ENCODE peak calls at places on chromosomes 1 and 21, in eight cellular contexts. H is body of pancreas, K is spleen, X is IMR-90, C is stomach, N is tibial nerve, I is upper lobe of left lung, R is adrenal gland. E is an unnamed sample. For H3K4me1, the result is how much of the 10 kb centered on the place peaks cover.

GRCh38 chr1:200969726-200970521 is 53.6 kb downstream of the KIF21B start:
- DNase-seq in H (no peak), K (no peak), X (no peak), C (no peak), N (no peak), I (no peak), R (no peak), E (no peak)

GRCh38 chr1:84918706-84919105 is 25.7 kb upstream of the LPAR3 start:
- DNase-seq in H (no peak), K (no peak), X (no peak), C (no peak), N (no peak), I (no peak), R (no peak), E (no peak)

GRCh38 chr1:39800471-39800835 is 11.8 kb upstream of the BMP8B start:
- DNase-seq in H (no peak), K (no peak), X (no peak), C (no peak), N (no peak), I (no peak), R (no peak), E (no peak)

GRCh38 chr1:158188618-158189017 is 7.9 kb downstream of the CD1D start:
- DNase-seq in H (no peak), K (no peak), X (no peak), C (no peak), N (no peak), I (no peak), R (no peak), E (no peak)

GRCh38 chr21:31459457-31459856 is 115.4 kb upstream of the TIAM1 start:
- DNase-seq in H (no peak), K (no peak), X (no peak), C (no peak), N (no peak), I (no peak), R (no peak), E (no peak)

GRCh38 chr1:152906023-152906565 is 2.3 kb upstream of the IVL start:
- DNase-seq in H (no peak), K (no peak), X (peak), C (no peak), N (no peak), I (no peak), R (no peak), E (no peak)

GRCh38 chr1:216765346-216766300 is 42.4 kb upstream of the ESRRG start:
- DNase-seq in H (no peak), K (no peak), X (no peak), C (no peak), N (no peak), I (no peak), R (no peak), E (no peak)

GRCh38 chr1:8939362-8939995 is 6.2 kb upstream of the CA6 start:
- DNase-seq in H (no peak), K (no peak), X (peak), C (no peak), N (no peak), I (no peak), R (no peak), E (no peak)

GRCh38 chr1:86200901-86201300 is 44.3 kb upstream of the COL24A1 start:
- DNase-seq in H (no peak), K (no peak), X (no peak), C (no peak), N (no peak), I (no peak), R (no peak), E (no peak)

GRCh38 chr1:167013124-167013900 is 24.2 kb downstream of the MAEL start:
- DNase-seq in H (no peak), K (no peak), X (no peak), C (no peak), N (no peak), I (no peak), R (no peak), E (no peak)

GRCh38 chr1:227449727-227450420 is 113.5 kb upstream of the ZNF678 start:
- DNase-seq in H (no peak), K (no peak), X (no peak), C (no peak), N (no peak), I (no peak), R (no peak), E (no peak)

GRCh38 chr1:83928396-83928795 is 70.5 kb downstream of the TTLL7 start:
- DNase-seq in H (no peak), K (no peak), X (peak), C (no peak), N (no peak), I (no peak), R (no peak), E (no peak)

GRCh38 chr1:179217943-179218507 is 11.5 kb downstream of the ABL2 start:
- DNase-seq in H (no peak), K (no peak), X (peak), C (no peak), N (peak), I (no peak), R (no peak), E (no peak)

GRCh38 chr1:218668151-218668550 is 323.0 kb downstream of the TGFB2 start:
- DNase-seq in H (no peak), K (no peak), X (no peak), C (no peak), N (no peak), I (no peak), R (no peak), E (no peak)

GRCh38 chr1:202210370-202210769 is 16.8 kb downstream of the LGR6 start:
- DNase-seq in H (no peak), K (no peak), X (peak), C (no peak), N (no peak), I (no peak), R (no peak), E (no peak)

GRCh38 chr1:111570781-111571181 is 48.8 kb upstream of the RAP1A start:
- DNase-seq in H (peak), K (no peak), X (peak), C (no peak), N (no peak), I (no peak), R (no peak), E (no peak)

GRCh38 chr1:59266180-59266926 is 30.5 kb upstream of the FGGY start:
- DNase-seq in H (no peak), K (no peak), X (no peak), C (no peak), N (no peak), I (no peak), R (no peak), E (no peak)

GRCh38 chr1:230750986-230751625 is 3.9 kb downstream of the CAPN9 start:
- DNase-seq in H (no peak), K (peak), X (no peak), C (no peak), N (no peak), I (no peak), R (no peak), E (no peak)

GRCh38 chr1:61058477-61059245 is 23.7 kb upstream of the NFIA start:
- DNase-seq in H (no peak), K (no peak), X (peak), C (no peak), N (no peak), I (no peak), R (no peak), E (no peak)

GRCh38 chr1:20767271-20767670 is 19.8 kb downstream of the HP1BP3 start:
- DNase-seq in H (no peak), K (no peak), X (no peak), C (no peak), N (no peak), I (no peak), R (no peak), E (no peak)

GRCh38 chr1:67957026-67957425 is 93.4 kb downstream of the DIRAS3 start:
- DNase-seq in H (no peak), K (no peak), X (peak), C (no peak), N (peak), I (no peak), R (no peak), E (no peak)

GRCh38 chr1:152577168-152577567 is 3.1 kb downstream of the LCE3D start:
- DNase-seq in H (no peak), K (no peak), X (no peak), C (no peak), N (no peak), I (no peak), R (no peak), E (no peak)

DNA sequence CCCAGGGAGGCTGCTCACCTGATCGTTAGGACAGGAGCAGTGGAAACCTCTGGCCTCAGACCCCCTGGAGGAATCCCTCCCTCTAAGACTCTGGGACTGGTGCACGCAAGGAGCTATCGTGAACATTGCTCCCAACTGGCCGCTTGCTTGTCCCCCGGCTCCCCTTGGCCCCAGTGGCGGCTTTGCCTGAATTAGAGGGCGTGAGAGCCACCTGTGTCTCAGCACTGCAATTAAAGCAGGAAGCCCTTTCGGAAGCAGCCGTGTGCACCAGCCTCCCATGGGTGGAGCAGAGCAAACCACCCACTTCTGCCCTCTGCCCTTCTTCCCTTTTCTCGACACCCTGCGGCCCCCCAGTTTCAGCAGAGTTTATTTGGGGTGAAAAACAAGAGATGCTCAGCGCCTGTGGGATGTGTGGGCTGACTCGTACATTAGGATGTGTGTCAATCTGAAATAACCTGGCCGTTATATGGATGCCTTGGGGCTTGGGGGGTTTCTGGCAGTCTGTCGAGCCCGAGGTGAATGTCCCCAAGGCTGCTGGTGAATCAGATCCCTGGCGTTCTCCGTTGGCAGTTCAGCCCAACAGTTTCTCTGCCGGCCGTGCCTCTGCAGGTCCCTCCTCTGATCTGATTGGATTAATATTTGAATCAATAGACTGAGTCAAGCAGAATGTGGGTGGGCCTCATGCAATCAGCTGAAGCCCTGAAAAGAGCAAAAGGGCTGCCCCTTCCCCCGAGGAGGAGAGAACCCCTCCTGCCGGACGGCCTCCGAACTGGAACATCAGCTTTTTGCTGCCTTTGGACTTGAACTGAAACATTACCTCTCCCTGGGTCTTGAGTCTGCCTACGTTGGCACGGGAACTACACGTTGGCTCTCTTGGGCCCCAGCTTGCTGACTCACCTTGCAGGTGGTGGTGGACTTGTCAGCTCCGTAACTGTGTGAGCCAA is 7.3 kb upstream of the UMODL1 start:
- DNase-seq in H (peak), K (peak), X (no peak), C (peak), N (no peak), I (no peak), R (peak), E (no peak)
- H3K27ac ChIP-seq in H (no peak), K (peak), X (no peak), C (peak), N (peak), I (peak), R (no peak), E (no peak)

DNA sequence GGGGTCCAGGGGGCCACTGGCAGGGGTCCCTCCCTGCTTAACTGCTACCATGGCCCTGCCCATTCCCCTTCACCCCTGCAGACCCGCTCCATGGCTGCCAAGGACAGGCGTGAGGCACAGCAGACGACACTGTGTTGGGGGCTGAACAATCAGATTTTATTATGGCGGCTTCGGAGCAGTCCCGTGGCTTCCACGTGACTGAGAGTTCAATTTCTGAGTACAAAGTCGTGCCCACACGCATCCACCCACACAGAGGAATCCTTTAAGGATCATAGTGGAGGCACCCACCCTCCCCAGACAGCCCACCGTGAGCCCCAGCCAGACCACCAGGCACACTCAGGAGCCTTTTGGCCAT is 1.5 kb downstream of the HES5 start:
- DNase-seq in H (no peak), K (no peak), X (no peak), C (no peak), N (no peak), I (peak), R (no peak), E (no peak)
- H3K4me1 ChIP-seq in H (half or more), K (half or more), X (under half), C (half or more), N (half or more), I (half or more), R (under half), E (half or more)

DNA sequence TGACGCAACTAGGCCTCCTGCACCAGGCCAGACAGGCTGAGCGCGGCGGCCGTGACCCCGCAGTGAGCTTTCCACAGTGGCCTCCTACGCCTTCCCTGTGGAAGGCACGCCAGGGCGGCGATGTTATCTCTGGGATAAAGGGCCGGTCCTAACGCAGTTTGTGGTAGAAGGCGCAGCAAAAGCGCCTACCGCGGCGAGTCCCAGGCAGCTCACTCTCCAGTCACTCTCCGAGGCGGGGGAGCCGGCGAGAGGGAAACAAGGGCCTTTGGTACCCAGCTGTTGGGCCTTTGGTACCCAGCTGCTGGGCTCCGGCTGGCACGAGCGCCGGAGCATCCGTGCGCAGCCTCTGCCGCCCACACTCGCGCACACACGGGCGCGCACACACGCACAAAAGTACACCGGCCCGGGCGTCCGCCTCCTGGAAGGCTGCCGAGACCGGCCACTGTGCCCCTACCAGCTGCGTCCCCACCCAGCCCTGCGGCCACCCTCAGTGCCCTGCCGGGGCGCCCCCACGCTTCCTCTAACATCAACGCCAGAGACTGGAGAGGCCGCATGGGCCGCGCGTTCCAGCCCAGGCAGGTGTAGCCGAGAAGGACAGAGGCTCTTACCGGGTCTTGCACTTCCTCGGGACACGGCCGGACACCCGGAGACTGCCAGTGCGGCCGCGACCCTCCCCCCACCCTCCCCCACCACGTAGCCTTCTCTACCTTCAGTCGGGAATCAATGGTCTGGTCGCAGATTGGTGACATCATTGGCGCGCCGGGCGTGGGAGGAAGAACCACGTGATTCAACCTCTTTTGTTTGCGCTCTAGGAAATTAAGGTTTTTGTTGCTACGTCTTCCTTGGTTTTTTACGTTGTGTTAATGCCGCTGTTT is 19.5 kb upstream of the ADAR start:
- DNase-seq in H (peak), K (peak), X (peak), C (peak), N (peak), I (peak), R (peak), E (peak)
- TF ChIP-seq POLR2A in H (peak), K (no peak), X (peak), C (no peak), N (no peak), I (no peak), R (peak), E (no peak)

GRCh38 chr21:35477622-35478021 is 428.5 kb upstream of the RUNX1 start:
- DNase-seq in H (no peak), K (no peak), X (no peak), C (no peak), N (no peak), I (no peak), R (no peak), E (no peak)
- H3K27ac ChIP-seq in H (no peak), K (peak), X (peak), C (peak), N (peak), I (peak), R (no peak), E (no peak)

DNA sequence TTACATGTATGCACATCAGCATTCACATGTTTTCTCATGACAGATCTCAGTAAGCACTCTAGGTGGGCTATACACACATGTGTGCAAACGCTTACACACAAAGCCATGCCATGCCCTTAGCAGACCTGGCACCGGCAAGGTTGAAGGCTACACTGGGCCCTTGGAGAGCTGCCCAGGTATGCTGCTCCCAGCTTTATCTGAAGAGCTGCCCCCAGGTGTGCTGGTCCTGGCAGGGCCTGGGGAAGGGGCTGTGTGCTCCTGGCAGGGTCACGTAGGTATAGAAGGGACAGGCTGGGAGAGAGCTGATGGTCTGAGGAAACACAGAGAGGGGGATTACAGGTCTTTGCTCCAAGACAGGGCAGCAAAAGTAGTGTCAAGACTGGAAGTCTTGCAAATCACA is 146.7 kb upstream of the VANGL1 start:
- DNase-seq in H (no peak), K (no peak), X (no peak), C (no peak), N (no peak), I (no peak), R (no peak), E (no peak)
- H3K4me1 ChIP-seq in H (under half), K (under half), X (under half), C (under half), N (under half), I (under half), R (under half), E (under half)

GRCh38 chr1:23959461-23960290 is at the start of gene PNRC2:
- DNase-seq in H (peak), K (peak), X (peak), C (peak), N (peak), I (peak), R (peak), E (peak)

GRCh38 chr1:23963617-23964234 is 4.1 kb downstream of the PNRC2 start:
- DNase-seq in H (no peak), K (no peak), X (no peak), C (no peak), N (no peak), I (no peak), R (no peak), E (no peak)

GRCh38 chr1:23960291-23960718 is 677 bp downstream of the PNRC2 start:
- DNase-seq in H (no peak), K (no peak), X (peak), C (no peak), N (no peak), I (no peak), R (no peak), E (no peak)

GRCh38 chr1:23957096-23957495 is 2.5 kb upstream of the PNRC2 start:
- DNase-seq in H (peak), K (no peak), X (no peak), C (peak), N (no peak), I (no peak), R (no peak), E (peak)

GRCh38 chr1:23958810-23959460 is 693 bp upstream of the PNRC2 start:
- DNase-seq in H (peak), K (peak), X (peak), C (peak), N (peak), I (peak), R (peak), E (peak)
- TF ChIP-seq POLR2A in H (no peak), K (peak), X (no peak), C (no peak), N (peak), I (no peak), R (no peak), E (no peak)

GRCh38 chr1:155062151-155062686 is 1.3 kb upstream of the EFNA4 start:
- DNase-seq in H (no peak), K (peak), X (no peak), C (no peak), N (no peak), I (peak), R (peak), E (no peak)

GRCh38 chr1:155062702-155063411 is 683 bp upstream of the EFNA4 start:
- DNase-seq in H (peak), K (peak), X (peak), C (peak), N (peak), I (peak), R (peak), E (no peak)

GRCh38 chr1:155064109-155064812 is 721 bp downstream of the EFNA4 start:
- DNase-seq in H (peak), K (no peak), X (peak), C (no peak), N (no peak), I (no peak), R (no peak), E (no peak)

GRCh38 chr1:155064813-155065436 is 1.4 kb downstream of the EFNA4 start:
- DNase-seq in H (no peak), K (no peak), X (no peak), C (no peak), N (no peak), I (no peak), R (peak), E (no peak)

DNA sequence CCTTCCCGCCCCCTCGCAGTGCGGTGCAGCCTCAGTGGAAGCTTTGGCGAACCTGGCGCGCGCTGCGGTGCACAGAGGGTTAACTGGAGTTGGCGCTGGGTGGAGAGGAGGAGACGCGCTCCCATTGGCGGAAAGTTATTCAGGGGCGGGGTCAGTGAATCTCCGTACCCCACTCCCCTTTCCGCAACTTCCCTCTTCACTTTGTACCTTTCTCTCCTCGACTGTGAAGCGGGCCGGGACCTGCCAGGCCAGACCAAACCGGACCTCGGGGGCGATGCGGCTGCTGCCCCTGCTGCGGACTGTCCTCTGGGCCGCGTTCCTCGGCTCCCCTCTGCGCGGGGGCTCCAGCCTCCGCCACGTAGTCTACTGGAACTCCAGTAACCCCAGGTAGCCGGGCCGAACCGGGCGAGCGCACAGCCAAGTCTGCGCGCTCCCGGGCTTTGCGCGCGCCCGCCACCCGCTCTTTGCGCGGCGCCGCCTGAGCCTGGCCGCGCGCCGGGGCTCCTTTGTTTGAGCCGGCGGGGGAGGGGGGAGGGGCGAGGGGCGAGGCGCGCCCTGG is at the start of gene EFNA4:
- DNase-seq in H (peak), K (peak), X (peak), C (peak), N (peak), I (peak), R (peak), E (peak)
- H3K27ac ChIP-seq in H (peak), K (peak), X (peak), C (peak), N (peak), I (peak), R (peak), E (peak)

GRCh38 chr1:155940993-155941844 is at the start of gene RXFP4:
- DNase-seq in H (no peak), K (peak), X (no peak), C (peak), N (no peak), I (no peak), R (no peak), E (no peak)
- H3K4me1 ChIP-seq in H (half or more), K (half or more), X (under half), C (under half), N (under half), I (half or more), R (under half), E (under half)